ENCODE peak calls at places on chromosomes 5 and 9, in six cellular contexts. X, A, P, Z, F and E are unnamed samples.

GRCh38 chr5:59793000-59793399 is 100.5 kb downstream of the PDE4D start:
- DNase-seq in Z (no peak), F (peak), A (no peak), X (peak), P (no peak), E (no peak)

GRCh38 chr9:93093449-93094293 is 2.3 kb upstream of the CARD19 start:
- DNase-seq in F (no peak), P (peak), A (no peak), X (no peak), Z (no peak), E (no peak)

GRCh38 chr5:892390-893136 is at the start of the genes BRD9 and TRIP13:
- DNase-seq in X (peak), P (peak), A (peak), F (peak), Z (peak), E (no peak)

GRCh38 chr9:1077616-1078015 is 27.5 kb downstream of the DMRT2 start:
- DNase-seq in P (no peak), A (no peak), Z (no peak), X (no peak), F (no peak), E (no peak)

GRCh38 chr5:143383988-143384387 is 19.5 kb downstream of the NR3C1 start:
- DNase-seq in P (no peak), F (no peak), A (no peak), X (no peak), Z (no peak), E (no peak)

GRCh38 chr5:151098185-151098813 is 17.5 kb upstream of the TNIP1 start:
- DNase-seq in F (no peak), Z (no peak), P (no peak), X (no peak), A (no peak), E (no peak)

GRCh38 chr5:172284275-172284971 is 859 bp upstream of the UBTD2 start:
- DNase-seq in P (peak), A (peak), Z (no peak), F (no peak), X (peak), E (no peak)

GRCh38 chr5:93621340-93621872 is 38.4 kb downstream of the NR2F1 start:
- DNase-seq in A (no peak), F (peak), Z (peak), X (peak), P (no peak), E (no peak)

GRCh38 chr5:77628840-77629552 is 9.5 kb downstream of the OTP start:
- DNase-seq in A (no peak), X (no peak), Z (peak), F (no peak), P (no peak), E (no peak)

GRCh38 chr9:107999011-107999410 is 509.4 kb upstream of the KLF4 start:
- DNase-seq in A (no peak), F (no peak), Z (peak), P (no peak), X (no peak), E (no peak)

GRCh38 chr5:106759581-106759980 is 911.2 kb downstream of the EFNA5 start:
- DNase-seq in A (no peak), X (peak), P (no peak), Z (no peak), F (peak), E (no peak)

GRCh38 chr5:5316333-5316732 is 106.1 kb upstream of the ICE1 start:
- DNase-seq in Z (no peak), X (peak), F (peak), P (no peak), A (no peak), E (no peak)

GRCh38 chr5:9852686-9853085 is 222.5 kb upstream of the TAS2R1 start:
- DNase-seq in X (peak), Z (no peak), F (peak), A (no peak), P (no peak), E (no peak)

GRCh38 chr9:107952773-107953172 is 463.2 kb upstream of the KLF4 start:
- DNase-seq in F (no peak), Z (no peak), X (no peak), P (no peak), A (no peak), E (no peak)

GRCh38 chr5:132297211-132297940 is 3.2 kb downstream of the SLC22A4 start:
- DNase-seq in P (no peak), F (no peak), Z (no peak), A (no peak), X (no peak), E (no peak)

GRCh38 chr5:15424769-15425168 is 75.2 kb upstream of the FBXL7 start:
- DNase-seq in P (no peak), F (no peak), Z (no peak), X (no peak), A (no peak), E (no peak)

GRCh38 chr5:132747064-132747692 is at the start of gene CCNI2:
- DNase-seq in A (no peak), F (no peak), X (no peak), P (no peak), Z (peak), E (no peak)

GRCh38 chr5:143153332-143154119 is 250.0 kb downstream of the NR3C1 start:
- DNase-seq in P (no peak), F (peak), X (peak), A (no peak), Z (no peak), E (no peak)

GRCh38 chr9:7433508-7434292 is 365.9 kb downstream of the DMAC1 start:
- DNase-seq in P (no peak), Z (no peak), F (no peak), X (no peak), A (no peak), E (no peak)

DNA sequence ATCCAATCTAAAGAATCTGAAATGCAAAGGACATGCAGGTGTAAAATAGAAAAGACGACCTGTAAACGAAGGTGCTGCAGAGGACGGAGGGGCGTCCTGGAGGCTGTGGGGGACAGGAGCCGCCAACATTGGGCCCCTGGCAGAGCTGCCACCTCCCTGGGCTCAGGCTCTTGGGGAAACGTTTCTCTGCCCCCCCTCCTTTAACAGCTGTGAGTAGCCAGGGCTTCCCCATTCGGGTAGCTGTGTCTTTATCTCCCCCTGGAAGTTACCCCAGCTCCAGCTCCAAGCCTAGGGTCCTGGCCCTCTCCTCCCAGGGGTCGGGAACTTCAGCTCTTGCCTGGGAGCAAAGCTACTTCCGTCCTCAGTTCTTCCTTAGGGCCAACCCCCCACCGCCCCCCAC is 51.5 kb downstream of the PSD2 start:
- DNase-seq in A (no peak), F (no peak), P (no peak), Z (no peak), X (no peak), E (no peak)
- TF ChIP-seq EZH2 in A (no peak), F (peak), P (no peak), Z (no peak), X (no peak), E (no peak)

GRCh38 chr5:32504923-32505596 is 60.5 kb upstream of the ZFR start:
- DNase-seq in P (peak), A (no peak), X (peak), F (peak), Z (peak), E (no peak)
- H3K4me3 ChIP-seq in P (no peak), A (no peak), X (no peak), F (no peak), Z (peak), E (peak)

GRCh38 chr5:3661755-3662296 is 66.2 kb downstream of the IRX1 start:
- DNase-seq in A (no peak), F (no peak), Z (no peak), X (no peak), P (peak), E (no peak)

GRCh38 chr5:3660630-3661029 is 65.0 kb downstream of the IRX1 start:
- DNase-seq in F (no peak), P (no peak), X (no peak), Z (no peak), A (no peak), E (no peak)

GRCh38 chr5:3657364-3658003 is 61.9 kb downstream of the IRX1 start:
- DNase-seq in A (no peak), X (no peak), F (no peak), Z (no peak), P (no peak), E (no peak)

GRCh38 chr5:3658929-3659328 is 63.3 kb downstream of the IRX1 start:
- DNase-seq in X (no peak), P (no peak), A (no peak), F (no peak), Z (no peak), E (no peak)

DNA sequence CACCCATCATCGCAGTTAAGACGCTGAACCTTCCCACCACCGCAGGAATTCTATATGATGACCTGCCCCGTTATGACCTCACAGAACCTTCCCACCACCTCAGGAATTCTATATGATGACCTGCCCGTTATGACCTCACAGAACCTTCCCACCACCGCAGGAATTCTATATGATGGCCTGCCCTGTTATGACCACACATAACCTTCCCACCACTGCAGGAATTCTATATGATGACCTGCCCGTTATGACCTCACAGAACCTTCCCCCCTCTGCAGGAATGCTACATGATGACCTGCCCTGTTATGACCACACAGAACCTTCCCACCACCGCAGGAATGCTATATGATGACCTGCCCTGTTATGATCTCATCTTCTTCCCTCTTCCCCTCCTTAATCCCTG is 64.3 kb downstream of the IRX1 start:
- DNase-seq in Z (no peak), X (no peak), A (no peak), P (no peak), F (no peak), E (no peak)
- H3K9ac ChIP-seq in Z (no peak), X (no peak), A (no peak), P (no peak), F (no peak), E (no peak)

GRCh38 chr9:113350338-113350672 is 964 bp downstream of the BSPRY start:
- DNase-seq in Z (no peak), A (no peak), F (no peak), P (peak), X (no peak), E (no peak)

GRCh38 chr9:113349434-113350337 is at the start of gene BSPRY:
- DNase-seq in A (peak), F (no peak), P (peak), X (no peak), Z (peak), E (no peak)

GRCh38 chr9:113350937-113351336 is 1.6 kb downstream of the BSPRY start:
- DNase-seq in Z (no peak), A (no peak), F (no peak), P (peak), X (no peak), E (no peak)

GRCh38 chr9:113347479-113347878 is 1.9 kb upstream of the BSPRY start:
- DNase-seq in P (no peak), X (no peak), Z (no peak), F (no peak), A (no peak), E (no peak)

DNA sequence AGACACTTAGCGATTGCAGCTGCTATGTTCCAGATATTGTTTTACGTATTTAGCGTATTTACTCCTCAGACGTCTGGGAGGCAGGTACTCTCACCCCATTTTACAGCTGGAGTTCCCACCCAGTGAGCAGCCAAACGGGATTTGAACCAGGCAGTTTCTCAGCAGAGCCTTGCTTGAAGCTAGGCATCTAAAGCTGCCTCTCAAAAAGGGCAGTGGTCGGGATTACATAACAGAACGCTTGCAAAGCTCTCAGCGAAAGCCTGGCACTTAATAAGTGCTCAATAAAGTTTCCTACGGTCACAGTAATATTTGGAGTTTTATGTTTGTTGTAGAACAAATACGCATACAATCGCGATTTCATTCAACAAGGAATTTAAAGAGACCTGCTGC is 302 bp upstream of the BSPRY start:
- DNase-seq in A (no peak), P (no peak), F (no peak), Z (peak), X (no peak), E (no peak)
- TF ChIP-seq EZH2 in A (no peak), P (no peak), F (peak), Z (peak), X (peak), E (no peak)

GRCh38 chr5:14171621-14172020 is 28.5 kb downstream of the TRIO start:
- DNase-seq in Z (no peak), F (peak), A (no peak), X (peak), P (no peak), E (no peak)
- H3K4me3 ChIP-seq in Z (no peak), F (peak), A (no peak), X (no peak), P (no peak), E (no peak)

DNA sequence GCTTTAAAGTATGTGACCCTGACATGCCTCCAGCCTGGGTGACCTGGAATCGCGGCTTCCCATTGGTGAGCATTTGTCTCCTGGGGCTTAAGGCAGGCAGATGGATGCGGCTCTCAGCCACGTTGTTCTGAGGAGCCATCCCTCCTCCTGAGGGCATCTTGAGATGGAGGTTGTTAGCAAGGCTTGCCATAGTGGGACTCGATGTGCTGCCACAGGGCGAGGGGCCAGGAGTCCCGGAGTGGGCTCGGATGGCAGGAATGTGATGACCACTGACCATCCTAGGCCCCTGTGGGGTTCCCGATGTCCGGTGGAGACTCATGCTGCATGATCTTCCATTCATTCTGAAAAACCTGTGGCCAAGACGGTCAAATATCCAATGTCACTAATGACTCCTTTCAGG is 13.8 kb downstream of the GLIS3 start:
- DNase-seq in F (no peak), A (no peak), P (no peak), X (no peak), Z (no peak), E (no peak)
- H3K9ac ChIP-seq in F (no peak), A (no peak), P (no peak), X (no peak), Z (no peak), E (no peak)

GRCh38 chr9:137157618-137158502 is 12.0 kb downstream of the LRRC26 start:
- DNase-seq in Z (no peak), A (peak), X (no peak), F (no peak), P (peak), E (no peak)

GRCh38 chr9:137159105-137160053 is 10.5 kb downstream of the LRRC26 start:
- DNase-seq in P (peak), Z (no peak), A (no peak), F (no peak), X (no peak), E (no peak)

GRCh38 chr9:137158625-137159024 is 11.2 kb downstream of the LRRC26 start:
- DNase-seq in F (no peak), X (no peak), Z (no peak), P (peak), A (no peak), E (no peak)

GRCh38 chr9:137160054-137160425 is 9.8 kb downstream of the LRRC26 start:
- DNase-seq in F (no peak), X (no peak), A (no peak), Z (no peak), P (no peak), E (no peak)

GRCh38 chr9:137156567-137157375 is 13.1 kb downstream of the LRRC26 start:
- DNase-seq in Z (peak), P (peak), A (peak), F (no peak), X (no peak), E (peak)
- TF ChIP-seq EZH2 in Z (peak), P (no peak), A (no peak), F (no peak), X (no peak), E (no peak)